ENCODE peak calls at places on chromosomes 13 and 19, in nine cellular contexts. P is progenitor cell of endocrine pancreas, J is choroid plexus epithelial cell, X is AG10803, M is epithelial cell of proximal tubule, T is fibroblast of lung, F is uterus, R is hepatocyte, G is heart right ventricle. I is an unnamed sample.
A peak's percentile ranks its signal among the peaks of the same experiment; 100 is the strongest.

GRCh38 chr19:46608581-46609345 is 7.6 kb downstream of the CALM3 start:
- DNase-seq in X (no peak), G (no peak), P (no peak), R (no peak), F (no peak), T (no peak), M (no peak), J (no peak), I (no peak)

GRCh38 chr19:52522555-52522954 is 4.9 kb upstream of the ZNF808 start:
- DNase-seq in M (no peak), R (peak; percentile 5), G (no peak), J (no peak), X (no peak), F (no peak), T (no peak), P (no peak), I (no peak)

GRCh38 chr19:33674575-33675367 is 53.0 kb downstream of the CHST8 start:
- DNase-seq in T (no peak), X (no peak), R (peak; percentile 1), P (no peak), G (no peak), F (no peak), M (no peak), J (no peak), I (no peak)

GRCh38 chr19:48873476-48874308 is 1.5 kb downstream of the PPP1R15A start:
- DNase-seq in P (no peak), R (no peak), G (no peak), T (no peak), M (no peak), J (peak; percentile 42), F (no peak), X (peak; percentile 35), I (no peak)

GRCh38 chr13:79477968-79478367 is 3.0 kb upstream of the NDFIP2 start:
- DNase-seq in J (no peak), G (peak; percentile 29), F (no peak), X (no peak), P (no peak), M (no peak), T (no peak), R (no peak), I (no peak)

GRCh38 chr19:39430675-39431593 is 4.8 kb downstream of the RPS16 start:
- DNase-seq in P (no peak), J (peak; percentile 99), F (no peak), M (no peak), X (peak; percentile 19), T (peak; percentile 99), G (no peak), R (peak; percentile 66), I (no peak)

GRCh38 chr19:35644987-35645679 is 3.0 kb upstream of the COX6B1 start:
- DNase-seq in T (peak; percentile 31), P (peak; percentile 53), R (peak; percentile 84), G (peak; percentile 90), M (no peak), X (peak; percentile 40), F (peak; percentile 92), J (peak; percentile 60), I (peak; percentile 82)

GRCh38 chr13:109226631-109227030 is 559.8 kb downstream of the IRS2 start:
- DNase-seq in X (peak; percentile 74), F (no peak), J (no peak), M (no peak), P (no peak), T (peak; percentile 48), G (no peak), R (no peak), I (no peak)

GRCh38 chr19:15372470-15372869 is 7.1 kb downstream of the AKAP8 start:
- DNase-seq in X (no peak), F (no peak), M (no peak), T (no peak), G (no peak), P (no peak), R (no peak), J (no peak), I (no peak)

DNA sequence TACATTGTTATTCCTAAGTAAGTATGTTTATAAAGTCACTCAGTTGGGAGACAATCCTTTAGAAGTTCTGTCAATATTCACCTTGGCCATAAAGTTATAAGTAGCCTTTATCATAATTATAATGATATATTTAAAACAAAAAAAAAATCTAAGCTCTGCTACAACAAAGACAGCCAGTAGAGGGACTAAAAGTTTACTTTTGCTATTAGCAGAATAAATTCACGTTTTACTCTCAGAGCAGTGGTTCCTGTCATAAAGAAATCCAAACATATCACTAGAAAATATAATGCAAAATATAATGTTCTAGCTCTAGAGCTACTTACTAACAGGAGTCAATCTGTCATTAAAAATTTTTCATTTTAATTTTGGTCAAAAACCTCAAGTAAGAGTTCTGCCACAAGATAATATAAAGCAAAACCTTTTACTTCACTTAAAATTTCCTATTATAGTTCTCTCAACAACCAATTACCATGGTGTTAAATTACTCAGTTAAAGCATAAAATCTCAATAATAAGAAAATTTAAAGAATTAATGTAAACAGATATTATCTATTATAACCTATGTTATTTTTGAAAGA is 17.7 kb downstream of the INTS6 start:
- DNase-seq in R (peak; percentile 36), J (peak; percentile 62), P (no peak), T (no peak), F (no peak), M (no peak), G (no peak), X (peak; percentile 20), I (no peak)
- TF ChIP-seq CTCF in R (peak; percentile 74), J (peak; percentile 57), P (peak; percentile 67), T (peak; percentile 28), F (peak; percentile 49), M (peak; percentile 54), G (peak; percentile 61), X (peak; percentile 70), I (peak; percentile 63)

DNA sequence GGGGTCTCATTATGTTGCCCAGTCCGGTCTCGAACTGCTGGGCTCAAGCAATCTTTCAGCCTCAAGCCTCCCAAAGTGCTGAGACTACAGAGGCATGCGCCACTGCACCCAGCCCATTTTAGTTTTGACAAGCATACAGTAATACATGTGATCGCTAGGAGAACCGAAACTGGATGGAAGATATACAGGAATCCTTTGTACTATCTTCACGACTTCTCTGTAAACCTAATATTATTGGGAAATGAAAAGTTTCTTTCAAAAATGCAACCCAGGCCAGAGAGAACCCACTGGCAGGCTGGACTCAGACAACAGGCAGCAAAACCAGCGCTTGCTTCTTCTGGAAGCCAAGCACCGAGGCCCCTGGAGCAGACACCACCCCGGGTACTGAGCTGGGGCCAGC is 9.4 kb downstream of the C19orf12 start:
- DNase-seq in T (no peak), X (no peak), P (no peak), F (no peak), G (no peak), R (no peak), J (no peak), M (no peak), I (no peak)
- TF ChIP-seq CTCF in T (no peak), X (no peak), P (no peak), F (no peak), G (no peak), R (no peak), J (no peak), M (no peak), I (no peak)

GRCh38 chr13:59906413-59907027 is 257.2 kb downstream of the DIAPH3 start:
- DNase-seq in R (peak; percentile 50), X (peak; percentile 51), J (peak; percentile 76), G (no peak), M (no peak), T (peak; percentile 26), F (no peak), P (no peak), I (no peak)
- TF ChIP-seq CTCF in R (peak; percentile 72), X (peak; percentile 88), J (peak; percentile 76), G (peak; percentile 55), M (peak; percentile 79), T (peak; percentile 65), F (peak; percentile 15), P (peak; percentile 66), I (peak; percentile 50)

GRCh38 chr13:19888799-19889198 is 25.4 kb upstream of the ZMYM5 start:
- DNase-seq in F (no peak), M (no peak), G (no peak), X (peak; percentile 22), P (no peak), T (peak; percentile 12), J (peak; percentile 55), R (no peak), I (no peak)
- TF ChIP-seq CTCF in F (peak; percentile 19), M (no peak), G (peak; percentile 31), X (peak; percentile 39), P (no peak), T (no peak), J (peak; percentile 35), R (peak; percentile 33), I (no peak)

DNA sequence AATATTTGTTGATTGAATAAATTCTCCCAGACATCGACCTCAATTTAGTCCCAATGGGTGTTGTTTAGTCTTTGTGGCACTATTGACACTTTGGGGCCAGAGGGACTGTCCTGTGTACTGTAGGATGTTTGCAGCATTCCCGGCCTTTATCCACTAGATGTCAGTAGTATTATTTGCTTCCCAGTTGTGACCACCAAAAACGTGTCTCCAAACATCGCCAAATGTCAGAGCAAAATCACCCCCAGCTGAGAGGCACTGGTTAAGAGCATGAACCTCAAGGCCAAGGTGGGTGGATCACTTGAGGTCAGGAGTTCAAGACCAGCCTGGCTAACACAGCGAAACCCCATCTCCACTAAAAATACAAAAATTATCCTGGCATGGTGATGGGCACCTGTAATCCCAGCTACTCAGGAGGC is 15.4 kb downstream of the NLRP12 start:
- DNase-seq in R (peak; percentile 45), T (peak; percentile 39), X (peak; percentile 55), P (no peak), G (no peak), M (no peak), J (peak; percentile 71), F (no peak), I (no peak)
- TF ChIP-seq CTCF in R (peak; percentile 62), T (peak; percentile 62), X (peak; percentile 80), P (peak; percentile 58), G (peak; percentile 52), M (peak; percentile 46), J (peak; percentile 80), F (no peak), I (peak; percentile 21)